ENCODE peak calls at places on chromosomes 2 and 18, in four cellular contexts. C is HCT116, I is K562, X is breast epithelium. Z is an unnamed sample.

GRCh38 chr2:226649871-226650660 is 149.6 kb downstream of the IRS1 start:
- DNase-seq in C (peak; percentile 97), I (no peak), X (peak; percentile 69), Z (peak; percentile 85)

GRCh38 chr2:8575011-8575750 is 106.7 kb upstream of the ID2 start:
- DNase-seq in C (no peak), I (no peak), X (no peak), Z (no peak)

GRCh38 chr18:57249109-57249508 is 102.2 kb downstream of the BOD1L2 start:
- DNase-seq in C (no peak), I (no peak), X (no peak), Z (no peak)

GRCh38 chr2:189210250-189211075 is 30.9 kb upstream of the COL5A2 start:
- DNase-seq in C (peak; percentile 24), I (peak; percentile 54), X (no peak), Z (no peak)

GRCh38 chr2:96176661-96177060 is 31.4 kb upstream of the DUSP2 start:
- DNase-seq in C (no peak), I (no peak), X (no peak), Z (no peak)

GRCh38 chr18:46809145-46809544 is 52.3 kb upstream of the ST8SIA5 start:
- DNase-seq in C (no peak), I (no peak), X (no peak), Z (no peak)

GRCh38 chr2:14632133-14632936 is at the start of gene LRATD1:
- DNase-seq in C (no peak), I (peak; percentile 66), X (peak; percentile 89), Z (peak; percentile 95)

GRCh38 chr2:39741871-39742270 is 37.2 kb downstream of the THUMPD2 start:
- DNase-seq in C (no peak), I (no peak), X (no peak), Z (no peak)

GRCh38 chr2:120291464-120292311 is 39.0 kb downstream of the RALB start:
- DNase-seq in C (peak; percentile 10), I (peak; percentile 42), X (peak; percentile 81), Z (no peak)

GRCh38 chr2:135952891-135953290 is 32.5 kb downstream of the DARS1 start:
- DNase-seq in C (no peak), I (no peak), X (no peak), Z (no peak)

GRCh38 chr2:231397928-231398294 is 2.4 kb downstream of the B3GNT7 start:
- DNase-seq in C (no peak), I (no peak), X (no peak), Z (no peak)

GRCh38 chr2:223797073-223797472 is 40.3 kb downstream of the AP1S3 start:
- DNase-seq in C (peak; percentile 72), I (no peak), X (no peak), Z (no peak)

GRCh38 chr2:129483366-129483765 is 496.1 kb upstream of the RAB6C start:
- DNase-seq in C (no peak), I (no peak), X (no peak), Z (no peak)

GRCh38 chr18:8911408-8912340 is 190.8 kb upstream of the NDUFV2 start:
- DNase-seq in C (no peak), I (no peak), X (no peak), Z (no peak)

GRCh38 chr2:42327125-42327524 is 33.9 kb downstream of the COX7A2L start:
- DNase-seq in C (no peak), I (no peak), X (no peak), Z (no peak)
- TF ChIP-seq POLR2AphosphoS5 in C (no peak), I (no peak), X (no peak), Z (no peak)

GRCh38 chr2:76310894-76311293 is 600.2 kb upstream of the GCFC2 start:
- DNase-seq in C (no peak), I (no peak), X (no peak), Z (no peak)

GRCh38 chr2:76311713-76312112 is 601.0 kb upstream of the GCFC2 start:
- DNase-seq in C (no peak), I (no peak), X (no peak), Z (no peak)

DNA sequence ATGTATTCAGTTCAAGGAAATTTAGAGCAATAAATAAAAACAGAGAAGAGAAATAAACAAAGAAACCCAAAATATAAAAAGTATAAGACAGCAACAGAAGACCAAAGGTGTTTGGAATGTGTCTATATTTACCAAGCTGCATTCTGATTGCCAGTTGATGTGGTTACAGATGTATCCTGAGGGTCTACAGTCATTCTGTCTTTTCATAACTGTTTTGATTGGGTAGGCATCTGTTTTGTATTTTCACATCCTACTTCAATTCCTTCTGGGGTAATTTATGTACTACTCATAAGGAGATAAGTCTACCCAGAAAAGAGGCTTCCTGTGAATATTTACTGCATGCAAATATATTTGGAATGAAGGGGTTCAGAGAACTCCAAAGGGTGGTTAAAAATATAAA is 596.8 kb upstream of the GCFC2 start:
- DNase-seq in C (no peak), I (no peak), X (no peak), Z (no peak)
- TF ChIP-seq POLR2AphosphoS5 in C (no peak), I (no peak), X (no peak), Z (no peak)

DNA sequence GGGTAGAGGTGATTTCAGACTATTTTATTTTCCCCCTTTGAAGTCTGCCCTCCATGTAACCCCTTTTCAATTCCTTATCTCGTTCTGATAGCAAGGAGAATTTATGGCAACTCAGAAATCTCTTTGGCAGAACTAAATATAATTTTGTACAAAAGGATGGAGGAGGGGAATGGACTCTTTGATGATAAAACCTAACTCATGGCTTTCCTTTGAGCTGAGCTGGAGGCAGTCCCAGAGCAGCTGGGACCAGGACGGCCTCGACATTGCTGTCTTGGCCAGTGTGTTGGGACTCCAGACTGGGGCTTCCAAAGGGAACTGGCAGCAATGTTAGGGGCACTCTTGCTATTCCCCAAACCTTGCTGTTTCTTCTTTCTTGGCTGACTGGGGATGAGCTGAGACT is 47.7 kb downstream of the PAX8 start:
- DNase-seq in C (no peak), I (no peak), X (no peak), Z (no peak)
- TF ChIP-seq POLR2AphosphoS5 in C (no peak), I (no peak), X (no peak), Z (no peak)

GRCh38 chr2:54330226-54331094 is 74.4 kb upstream of the TSPYL6 start:
- DNase-seq in C (peak; percentile 88), I (peak; percentile 98), X (peak; percentile 96), Z (peak; percentile 96)

GRCh38 chr2:54332386-54332785 is 76.4 kb upstream of the TSPYL6 start:
- DNase-seq in C (no peak), I (no peak), X (no peak), Z (no peak)

GRCh38 chr2:54325148-54325547 is 69.1 kb upstream of the TSPYL6 start:
- DNase-seq in C (no peak), I (no peak), X (no peak), Z (no peak)

GRCh38 chr2:54331095-54331835 is 75.2 kb upstream of the TSPYL6 start:
- DNase-seq in C (no peak), I (no peak), X (no peak), Z (no peak)

GRCh38 chr2:54329482-54330225 is 73.6 kb upstream of the TSPYL6 start:
- DNase-seq in C (no peak), I (no peak), X (no peak), Z (no peak)
- TF ChIP-seq POLR2AphosphoS5 in C (no peak), I (no peak), X (no peak), Z (no peak)

GRCh38 chr18:59866551-59866950 is 33.2 kb upstream of the PMAIP1 start:
- DNase-seq in C (no peak), I (no peak), X (no peak), Z (no peak)
- TF ChIP-seq POLR2AphosphoS5 in C (no peak), I (no peak), X (no peak), Z (no peak)

GRCh38 chr18:32753656-32754221 is 19.1 kb downstream of the KLHL14 start:
- DNase-seq in C (no peak), I (no peak), X (no peak), Z (no peak)
- TF ChIP-seq POLR2AphosphoS5 in C (no peak), I (no peak), X (no peak), Z (no peak)

DNA sequence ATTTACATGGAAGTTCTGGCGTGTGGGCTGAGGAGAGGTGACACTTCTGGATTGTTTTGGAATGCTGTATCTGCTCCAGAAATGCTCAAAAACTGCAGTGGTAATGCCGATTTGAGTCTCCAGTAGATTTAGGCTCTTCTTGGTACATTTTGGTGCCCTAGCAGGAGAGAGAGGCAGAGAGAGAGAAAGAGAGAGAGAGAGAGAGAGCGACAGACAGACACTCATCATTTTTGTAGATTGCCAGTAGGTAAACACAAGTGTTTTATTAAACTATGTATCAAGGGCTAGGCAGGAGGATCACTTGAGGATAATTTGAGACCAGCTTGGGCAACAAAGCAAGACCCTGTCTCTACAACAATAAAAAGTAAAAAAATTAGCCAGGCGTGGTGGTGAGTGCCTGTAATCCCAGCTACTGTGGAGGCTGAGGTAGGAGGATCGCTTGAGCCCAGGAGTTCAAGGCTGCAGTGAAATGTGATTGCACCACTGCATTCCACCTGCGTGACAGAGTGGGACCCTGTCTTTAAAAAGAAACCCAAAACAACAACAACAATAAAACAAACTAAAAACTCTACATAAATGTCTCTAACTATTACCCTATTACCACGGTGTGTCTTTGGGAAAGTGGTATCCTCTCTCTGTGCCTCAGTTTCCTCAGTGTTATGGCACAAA is 60.2 kb downstream of the GATA6 start:
- DNase-seq in C (no peak), I (no peak), X (no peak), Z (no peak)
- TF ChIP-seq POLR2AphosphoS5 in C (no peak), I (no peak), X (no peak), Z (no peak)

GRCh38 chr2:98550165-98550564 is 58.1 kb downstream of the COA5 start:
- DNase-seq in C (no peak), I (no peak), X (no peak), Z (no peak)

GRCh38 chr2:98546186-98546585 is 62.1 kb downstream of the COA5 start:
- DNase-seq in C (no peak), I (no peak), X (no peak), Z (no peak)

GRCh38 chr2:98545591-98545990 is 62.7 kb downstream of the COA5 start:
- DNase-seq in C (no peak), I (no peak), X (no peak), Z (no peak)

GRCh38 chr2:98548920-98549818 is 59.1 kb downstream of the COA5 start:
- DNase-seq in C (no peak), I (no peak), X (no peak), Z (no peak)

DNA sequence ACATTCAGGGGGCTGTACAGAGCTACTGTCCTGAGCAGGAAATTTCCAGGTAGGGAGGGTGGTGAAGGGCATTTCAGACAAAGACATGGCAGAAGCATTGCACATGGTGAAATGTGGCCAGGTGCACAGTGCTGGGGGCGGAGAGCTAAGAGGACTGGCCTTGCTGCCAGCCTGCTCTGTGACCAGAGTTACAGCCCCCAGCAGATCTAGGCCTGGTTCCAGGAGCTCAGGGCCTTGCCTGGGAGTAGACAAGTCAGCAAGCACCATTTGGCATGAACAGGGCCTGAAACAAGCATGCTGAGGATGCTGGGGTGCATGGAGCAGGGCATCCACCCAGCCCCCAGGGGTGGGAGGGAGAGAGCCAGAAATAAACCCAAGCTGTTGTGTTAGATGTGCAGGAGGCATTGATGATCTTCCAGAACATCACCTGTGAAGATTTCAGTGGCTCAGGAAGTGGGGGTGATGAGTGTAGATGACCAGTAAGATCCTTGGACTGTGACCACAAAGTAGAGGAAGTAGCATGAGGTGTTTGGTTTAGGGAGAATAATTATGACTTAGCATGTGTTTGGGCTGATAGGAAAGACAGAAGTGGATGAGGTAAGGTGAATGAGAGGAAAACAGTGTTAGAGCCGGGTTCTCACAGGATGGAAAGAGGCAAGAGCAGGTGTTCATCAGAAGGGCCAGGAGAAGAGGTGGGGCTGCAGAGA is 61.1 kb downstream of the COA5 start:
- DNase-seq in C (no peak), I (no peak), X (no peak), Z (no peak)
- TF ChIP-seq POLR2AphosphoS5 in C (no peak), I (no peak), X (no peak), Z (no peak)

Z was measured in upper lobe of left lung.